ENCODE peak calls at places on chromosomes 3 and 15, in seven cellular contexts. Z is fibroblast of lung; Q is CD8-positive, alpha-beta T cell; B is HepG2; R is endothelial cell of umbilical vein; V is IMR-90; E is heart right ventricle. T is an unnamed sample.

GRCh38 chr3:51502562-51502910 is 2.7 kb upstream of the DCAF1 start:
- DNase-seq in Z (no peak), Q (no peak), B (no peak), R (no peak), V (no peak), E (no peak), T (no peak)

GRCh38 chr3:72171461-72171860 is 386.5 kb upstream of the PROK2 start:
- DNase-seq in Z (peak; percentile 25), Q (no peak), B (no peak), R (no peak), V (no peak), E (no peak), T (no peak)

GRCh38 chr15:26721231-26721630 is 51.6 kb downstream of the GABRB3 start:
- DNase-seq in Z (no peak), Q (no peak), B (no peak), R (no peak), V (no peak), E (no peak), T (no peak)

GRCh38 chr3:162740941-162741596 is 1244.5 kb downstream of the OTOL1 start:
- DNase-seq in Z (no peak), Q (no peak), B (no peak), R (no peak), V (no peak), E (no peak), T (no peak)

GRCh38 chr3:103195201-103195600 is 760.4 kb downstream of the ZPLD1 start:
- DNase-seq in Z (peak; percentile 4), Q (no peak), B (no peak), R (no peak), V (no peak), E (no peak), T (no peak)

GRCh38 chr3:66588340-66588847 is 87.6 kb upstream of the LRIG1 start:
- DNase-seq in Z (peak; percentile 87), Q (no peak), B (peak; percentile 3), R (no peak), V (peak; percentile 91), E (no peak), T (peak; percentile 56)

GRCh38 chr3:171286580-171287249 is 173.5 kb downstream of the TNIK start:
- DNase-seq in Z (peak; percentile 78), Q (no peak), B (peak; percentile 29), R (peak; percentile 58), V (no peak), E (no peak), T (peak; percentile 66)

GRCh38 chr3:72629191-72629611 is 219.0 kb downstream of the SHQ1 start:
- DNase-seq in Z (no peak), Q (no peak), B (no peak), R (no peak), V (no peak), E (no peak), T (no peak)

GRCh38 chr3:138328341-138328740 is 1.3 kb downstream of the NME9 start:
- DNase-seq in Z (peak; percentile 22), Q (no peak), B (no peak), R (no peak), V (peak; percentile 12), E (no peak), T (peak; percentile 57)

GRCh38 chr3:146280859-146281258 is 30.0 kb upstream of the PLSCR4 start:
- DNase-seq in Z (peak; percentile 43), Q (no peak), B (no peak), R (no peak), V (peak; percentile 26), E (peak; percentile 12), T (no peak)

GRCh38 chr3:194526164-194526563 is 39.4 kb upstream of the ATP13A3 start:
- DNase-seq in Z (no peak), Q (no peak), B (no peak), R (no peak), V (no peak), E (no peak), T (no peak)
- H3K27ac ChIP-seq in Z (peak overlapping the region; percentile 78), Q (no peak overlapping the region), B (no peak overlapping the region), R (peak overlapping the region; percentile 93), V (peak overlapping the region; percentile 93), E (no peak overlapping the region), T (no peak overlapping the region)

GRCh38 chr3:151268267-151269235 is 9.8 kb downstream of the P2RY14 start:
- DNase-seq in Z (no peak), Q (peak; percentile 30), B (no peak), R (no peak), V (peak; percentile 28), E (no peak), T (no peak)
- H3K27ac ChIP-seq in Z (no peak overlapping the region), Q (no peak overlapping the region), B (no peak overlapping the region), R (no peak overlapping the region), V (no peak overlapping the region), E (peak overlapping the region; percentile 53), T (no peak overlapping the region)

GRCh38 chr15:71116366-71116765 is 1.1 kb downstream of the THSD4 start:
- DNase-seq in Z (no peak), Q (no peak), B (no peak), R (no peak), V (peak; percentile 38), E (no peak), T (no peak)

GRCh38 chr15:71118881-71119632 is 3.8 kb downstream of the THSD4 start:
- DNase-seq in Z (no peak), Q (no peak), B (no peak), R (no peak), V (no peak), E (no peak), T (no peak)

GRCh38 chr15:71116942-71117341 is 1.7 kb downstream of the THSD4 start:
- DNase-seq in Z (no peak), Q (no peak), B (no peak), R (no peak), V (no peak), E (peak; percentile 40), T (peak; percentile 61)

GRCh38 chr15:71118345-71118744 is 3.1 kb downstream of the THSD4 start:
- DNase-seq in Z (no peak), Q (no peak), B (no peak), R (no peak), V (no peak), E (no peak), T (no peak)

GRCh38 chr15:71117906-71118305 is 2.6 kb downstream of the THSD4 start:
- DNase-seq in Z (no peak), Q (no peak), B (no peak), R (no peak), V (no peak), E (no peak), T (no peak)
- H3K27ac ChIP-seq in Z (no peak overlapping the region), Q (no peak overlapping the region), B (no peak overlapping the region), R (no peak overlapping the region), V (no peak overlapping the region), E (peak overlapping the region; percentile 91), T (peak overlapping the region; percentile 83)

GRCh38 chr3:25497096-25497495 is 69.0 kb downstream of the RARB start:
- DNase-seq in Z (no peak), Q (no peak), B (no peak), R (no peak), V (no peak), E (no peak), T (no peak)
- H3K27ac ChIP-seq in Z (no peak overlapping the region), Q (no peak overlapping the region), B (no peak overlapping the region), R (no peak overlapping the region), V (no peak overlapping the region), E (no peak overlapping the region), T (no peak overlapping the region)

DNA sequence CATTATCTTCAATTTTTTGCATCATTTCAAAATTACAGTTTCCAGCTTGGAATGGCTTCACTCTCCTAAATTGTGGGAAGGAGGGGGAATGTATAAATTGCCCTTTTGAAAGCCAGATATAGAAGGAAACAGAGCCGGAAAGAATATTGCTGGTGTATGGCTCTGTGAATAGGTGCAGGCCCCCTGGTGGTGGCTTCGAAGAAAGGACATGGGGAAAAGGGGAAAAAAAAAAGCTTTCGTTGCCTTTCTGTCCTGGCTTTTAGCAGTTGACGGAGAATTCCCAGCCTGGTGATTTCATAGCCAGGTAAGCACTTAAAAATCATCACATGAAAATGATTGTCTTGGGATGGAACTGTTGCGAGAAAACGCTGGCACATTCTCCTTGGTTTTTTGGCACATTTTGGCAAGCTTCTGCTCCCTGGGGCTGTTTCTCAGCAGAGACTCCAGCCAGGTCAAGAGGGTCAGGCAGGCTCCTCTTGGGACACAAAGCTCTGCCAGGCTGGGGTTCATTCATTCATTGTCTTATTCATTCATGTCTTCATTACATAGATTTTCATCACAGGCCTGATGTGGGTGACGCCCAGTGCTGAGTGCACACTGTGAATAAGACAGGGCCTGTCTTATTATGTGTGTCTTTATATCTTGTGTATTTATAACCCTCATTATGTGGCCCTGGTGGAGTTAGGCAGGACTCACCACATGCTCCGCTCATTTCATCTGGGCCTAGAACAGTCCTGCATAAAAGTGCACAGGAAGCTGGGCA is 300.0 kb upstream of the TPM1 start:
- DNase-seq in Z (peak; percentile 96), Q (peak; percentile 37), B (peak; percentile 42), R (peak; percentile 64), V (peak; percentile 90), E (peak; percentile 45), T (peak; percentile 78)
- H3K27ac ChIP-seq in Z (peak overlapping the region; percentile 50), Q (no peak overlapping the region), B (no peak overlapping the region), R (no peak overlapping the region), V (peak overlapping the region; percentile 31), E (no peak overlapping the region), T (peak overlapping the region; percentile 9)

DNA sequence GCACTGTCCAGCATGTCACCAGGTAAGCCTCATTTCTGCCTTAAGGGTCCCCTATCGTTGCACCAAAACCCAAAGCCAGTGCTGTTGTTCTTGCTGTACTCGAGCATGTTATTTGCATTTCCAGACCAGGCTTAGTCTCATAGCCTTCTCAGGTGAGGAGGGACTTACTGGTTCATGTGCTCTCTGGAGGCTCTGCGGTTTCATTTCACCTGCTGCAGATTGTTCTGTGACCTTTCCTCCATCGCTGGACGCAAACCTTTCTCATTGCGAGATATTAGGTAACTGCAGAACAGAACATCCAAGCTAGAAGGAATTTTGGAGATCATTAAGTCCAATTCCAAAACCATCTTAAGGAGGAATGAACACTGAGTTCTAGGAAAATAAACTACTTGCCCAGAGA is 187.3 kb upstream of the BCL6 start:
- DNase-seq in Z (no peak), Q (no peak), B (no peak), R (no peak), V (no peak), E (no peak), T (no peak)
- H3K27ac ChIP-seq in Z (no peak overlapping the region), Q (no peak overlapping the region), B (no peak overlapping the region), R (no peak overlapping the region), V (no peak overlapping the region), E (no peak overlapping the region), T (no peak overlapping the region)

DNA sequence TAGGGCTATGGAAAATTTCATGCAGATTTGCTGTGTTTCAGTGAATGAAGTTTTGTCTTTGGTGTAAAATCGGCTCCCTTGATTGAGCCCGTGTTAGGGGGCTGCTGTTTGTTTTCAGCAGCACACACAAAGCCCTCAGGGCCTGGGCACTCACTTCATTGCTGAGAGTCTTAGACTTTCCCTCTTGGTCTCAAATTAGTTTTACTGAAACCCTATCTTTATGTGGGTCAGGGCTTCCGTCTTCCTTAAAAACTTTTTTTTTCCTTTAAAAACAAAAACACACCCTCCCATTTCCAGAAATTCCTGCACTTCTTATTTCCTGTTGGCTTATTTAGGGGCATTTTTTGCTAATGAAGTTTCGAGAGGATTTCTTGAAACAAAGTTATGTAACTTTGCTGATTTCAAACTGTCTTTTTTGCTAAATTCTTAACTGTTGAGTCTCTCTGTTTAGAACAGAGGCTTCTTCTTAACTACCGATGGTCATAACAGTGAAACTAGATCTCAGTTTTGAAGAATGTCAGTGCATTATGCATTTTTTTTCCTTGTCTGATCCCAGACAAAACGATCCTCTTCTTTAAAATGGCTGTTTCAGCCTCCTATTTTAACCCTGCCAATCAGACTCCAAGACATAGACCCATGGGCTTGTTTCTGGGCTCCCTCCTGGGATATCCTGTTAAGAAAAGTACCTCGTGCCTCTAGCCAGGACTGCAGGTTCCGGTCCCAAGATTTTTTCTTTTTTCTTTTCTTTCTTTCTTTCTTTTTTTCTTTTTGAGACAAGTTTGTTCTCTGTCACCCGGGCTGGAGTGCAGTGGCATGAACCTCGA is 23.3 kb downstream of the ANAPC13 start:
- DNase-seq in Z (peak; percentile 59), Q (no peak), B (no peak), R (peak; percentile 33), V (peak; percentile 91), E (no peak), T (no peak)
- H3K27ac ChIP-seq in Z (peak overlapping the region; percentile 96), Q (no peak overlapping the region), B (no peak overlapping the region), R (no peak overlapping the region), V (peak overlapping the region; percentile 96), E (peak overlapping the region; percentile 74), T (peak overlapping the region; percentile 6)